ENCODE peak calls at places on chromosomes 2 and 18, in four cellular contexts. One of them, this sample, is unnamed.

GRCh38 chr2:14543284-14543683 is 89.2 kb upstream of the LRATD1 start:
- DNase-seq in foreskin fibroblast: peak; percentile 6
- DNase-seq in fibroblast of lung: peak; percentile 70
- DNase-seq in psoas muscle: no peak
- DNase-seq in this sample: no peak

GRCh38 chr2:231370749-231371429 is 24.6 kb upstream of the B3GNT7 start:
- DNase-seq in foreskin fibroblast: peak; percentile 29
- DNase-seq in fibroblast of lung: no peak
- DNase-seq in psoas muscle: no peak
- DNase-seq in this sample: no peak

GRCh38 chr2:218860950-218861381 is 1.4 kb downstream of the WNT6 start:
- DNase-seq in foreskin fibroblast: peak; percentile 41
- DNase-seq in fibroblast of lung: peak; percentile 23
- DNase-seq in psoas muscle: peak; percentile 62
- DNase-seq in this sample: no peak

GRCh38 chr2:144890828-144891227 is 370.9 kb upstream of the ZEB2 start:
- DNase-seq in foreskin fibroblast: peak; percentile 6
- DNase-seq in fibroblast of lung: peak; percentile 56
- DNase-seq in psoas muscle: no peak
- DNase-seq in this sample: no peak

GRCh38 chr2:439540-440465 is 151.9 kb upstream of the ALKAL2 start:
- DNase-seq in foreskin fibroblast: no peak
- DNase-seq in fibroblast of lung: peak; percentile 5
- DNase-seq in psoas muscle: no peak
- DNase-seq in this sample: peak; percentile 73

GRCh38 chr2:239690651-239691631 is 290.1 kb upstream of the HDAC4 start:
- DNase-seq in foreskin fibroblast: no peak
- DNase-seq in fibroblast of lung: no peak
- DNase-seq in psoas muscle: no peak
- DNase-seq in this sample: peak; percentile 53

GRCh38 chr2:162282765-162283425 is 35.6 kb downstream of the IFIH1 start:
- DNase-seq in foreskin fibroblast: peak; percentile 52
- DNase-seq in fibroblast of lung: no peak
- DNase-seq in psoas muscle: no peak
- DNase-seq in this sample: no peak

GRCh38 chr2:23390152-23390551 is 5.2 kb downstream of the KLHL29 start:
- DNase-seq in foreskin fibroblast: no peak
- DNase-seq in fibroblast of lung: no peak
- DNase-seq in psoas muscle: no peak
- DNase-seq in this sample: no peak

GRCh38 chr2:55992465-55992864 is 68.9 kb upstream of the EFEMP1 start:
- DNase-seq in foreskin fibroblast: peak; percentile 97
- DNase-seq in fibroblast of lung: peak; percentile 91
- DNase-seq in psoas muscle: no peak
- DNase-seq in this sample: peak; percentile 75

GRCh38 chr2:121367246-121367900 is 82.4 kb upstream of the TFCP2L1 start:
- DNase-seq in foreskin fibroblast: no peak
- DNase-seq in fibroblast of lung: no peak
- DNase-seq in psoas muscle: no peak
- DNase-seq in this sample: no peak

GRCh38 chr2:60533114-60534033 is 20.1 kb downstream of the BCL11A start:
- DNase-seq in foreskin fibroblast: peak; percentile 78
- DNase-seq in fibroblast of lung: peak; percentile 64
- DNase-seq in psoas muscle: no peak
- DNase-seq in this sample: no peak

GRCh38 chr2:24871852-24872323 is 48.1 kb downstream of the ADCY3 start:
- DNase-seq in foreskin fibroblast: peak; percentile 70
- DNase-seq in fibroblast of lung: peak; percentile 56
- DNase-seq in psoas muscle: no peak
- DNase-seq in this sample: no peak

GRCh38 chr18:75854174-75854573 is 426.7 kb upstream of the SMIM21 start:
- DNase-seq in foreskin fibroblast: no peak
- DNase-seq in fibroblast of lung: no peak
- DNase-seq in psoas muscle: no peak
- DNase-seq in this sample: no peak

GRCh38 chr2:12479042-12479601 is 237.6 kb upstream of the TRIB2 start:
- DNase-seq in foreskin fibroblast: peak; percentile 29
- DNase-seq in fibroblast of lung: peak; percentile 46
- DNase-seq in psoas muscle: no peak
- DNase-seq in this sample: no peak

GRCh38 chr2:157497603-157498314 is 53.9 kb upstream of the CYTIP start:
- DNase-seq in foreskin fibroblast: peak; percentile 43
- DNase-seq in fibroblast of lung: peak; percentile 58
- DNase-seq in psoas muscle: no peak
- DNase-seq in this sample: no peak

GRCh38 chr2:149832256-149832655 is 244.7 kb upstream of the MMADHC start:
- DNase-seq in foreskin fibroblast: peak; percentile 25
- DNase-seq in fibroblast of lung: no peak
- DNase-seq in psoas muscle: no peak
- DNase-seq in this sample: no peak

GRCh38 chr2:88831071-88831791 is 139.8 kb downstream of the RPIA start:
- DNase-seq in foreskin fibroblast: no peak
- DNase-seq in fibroblast of lung: no peak
- DNase-seq in psoas muscle: no peak
- DNase-seq in this sample: no peak

GRCh38 chr2:147846382-147847081 is 1.7 kb downstream of the ACVR2A start:
- DNase-seq in foreskin fibroblast: peak; percentile 12
- DNase-seq in fibroblast of lung: peak; percentile 15
- DNase-seq in psoas muscle: no peak
- DNase-seq in this sample: no peak

GRCh38 chr2:85954192-85954900 is 65.6 kb upstream of the ST3GAL5 start:
- DNase-seq in foreskin fibroblast: no peak
- DNase-seq in fibroblast of lung: no peak
- DNase-seq in psoas muscle: no peak
- DNase-seq in this sample: no peak

GRCh38 chr2:237536617-237537016 is 29.8 kb upstream of the PRLH start:
- DNase-seq in foreskin fibroblast: no peak
- DNase-seq in fibroblast of lung: no peak
- DNase-seq in psoas muscle: no peak
- DNase-seq in this sample: no peak

GRCh38 chr2:180291060-180291459 is 284.0 kb upstream of the CWC22 start:
- DNase-seq in foreskin fibroblast: peak; percentile 69
- DNase-seq in fibroblast of lung: peak; percentile 23
- DNase-seq in psoas muscle: no peak
- DNase-seq in this sample: no peak

GRCh38 chr2:38685116-38685735 is 19.3 kb downstream of the GALM start:
- DNase-seq in foreskin fibroblast: peak; percentile 64
- DNase-seq in fibroblast of lung: peak; percentile 16
- DNase-seq in psoas muscle: no peak
- DNase-seq in this sample: no peak

DNA sequence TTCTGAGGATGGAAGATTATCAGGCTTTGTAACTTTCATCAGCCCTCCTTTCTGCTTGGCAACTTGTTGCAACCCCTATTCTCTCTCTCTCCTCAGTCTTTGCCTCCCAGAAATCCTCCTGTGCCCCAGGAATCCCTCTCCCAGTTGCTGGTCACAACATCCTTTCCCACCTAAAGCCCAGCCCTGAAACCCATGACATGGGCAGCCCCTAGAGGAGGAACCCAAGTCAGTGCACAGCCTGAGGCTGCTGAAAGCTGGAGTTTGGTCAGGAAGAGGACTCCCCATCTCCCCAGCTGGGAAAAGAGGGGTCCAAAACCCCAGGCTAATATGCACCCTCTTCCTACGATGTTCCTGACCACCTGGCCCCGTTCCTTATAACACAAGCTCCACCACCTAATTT is 29.5 kb downstream of the PKDCC start:
- DNase-seq in foreskin fibroblast: no peak
- DNase-seq in fibroblast of lung: no peak
- DNase-seq in psoas muscle: no peak
- DNase-seq in this sample: no peak
- TF ChIP-seq CTCF in foreskin fibroblast: no peak
- TF ChIP-seq CTCF in fibroblast of lung: peak; percentile 25
- TF ChIP-seq CTCF in psoas muscle: peak; percentile 12
- TF ChIP-seq CTCF in this sample: no peak

DNA sequence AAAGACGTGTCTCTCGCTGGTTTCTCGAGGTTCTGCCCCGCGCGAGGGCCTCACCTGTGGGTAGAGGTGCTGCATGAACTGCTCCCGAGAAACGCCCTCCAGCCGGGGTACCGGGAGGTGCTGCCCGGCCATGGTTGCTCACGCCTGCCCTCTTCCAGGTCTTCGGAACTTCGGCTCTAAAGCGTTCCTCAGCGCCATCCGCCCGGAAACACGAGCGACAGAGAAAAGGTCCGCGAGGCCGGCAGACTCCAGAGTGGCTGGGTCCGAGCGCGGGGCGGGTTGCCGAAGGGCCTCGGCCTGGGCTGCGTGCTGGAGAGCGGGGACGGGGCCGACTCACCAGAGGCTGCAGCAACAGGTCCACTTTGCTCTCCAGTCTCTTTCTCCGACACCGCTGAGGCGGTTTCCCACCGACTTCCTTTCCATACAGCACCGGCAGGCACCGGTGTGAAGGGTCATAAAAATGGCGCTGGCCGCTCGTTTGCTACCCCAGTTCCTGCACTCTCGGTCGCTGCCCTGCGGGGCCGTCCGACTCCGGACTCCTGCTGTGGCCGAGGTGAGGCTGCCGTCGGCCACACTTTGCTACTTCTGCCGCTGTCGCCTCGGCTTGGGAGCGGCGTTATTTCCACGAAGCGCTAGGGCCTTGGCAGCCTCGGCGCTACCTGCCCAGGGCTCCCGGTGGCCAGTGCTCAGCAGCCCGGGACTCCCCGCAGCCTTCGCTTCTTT is at the start of the genes MAIP1 and TYW5:
- DNase-seq in foreskin fibroblast: peak; percentile 92
- DNase-seq in fibroblast of lung: peak; percentile 90
- DNase-seq in psoas muscle: peak; percentile 90
- DNase-seq in this sample: peak; percentile 74
- TF ChIP-seq CTCF in foreskin fibroblast: peak; percentile 14
- TF ChIP-seq CTCF in fibroblast of lung: peak; percentile 29
- TF ChIP-seq CTCF in psoas muscle: peak; percentile 17
- TF ChIP-seq CTCF in this sample: peak; percentile 17

DNA sequence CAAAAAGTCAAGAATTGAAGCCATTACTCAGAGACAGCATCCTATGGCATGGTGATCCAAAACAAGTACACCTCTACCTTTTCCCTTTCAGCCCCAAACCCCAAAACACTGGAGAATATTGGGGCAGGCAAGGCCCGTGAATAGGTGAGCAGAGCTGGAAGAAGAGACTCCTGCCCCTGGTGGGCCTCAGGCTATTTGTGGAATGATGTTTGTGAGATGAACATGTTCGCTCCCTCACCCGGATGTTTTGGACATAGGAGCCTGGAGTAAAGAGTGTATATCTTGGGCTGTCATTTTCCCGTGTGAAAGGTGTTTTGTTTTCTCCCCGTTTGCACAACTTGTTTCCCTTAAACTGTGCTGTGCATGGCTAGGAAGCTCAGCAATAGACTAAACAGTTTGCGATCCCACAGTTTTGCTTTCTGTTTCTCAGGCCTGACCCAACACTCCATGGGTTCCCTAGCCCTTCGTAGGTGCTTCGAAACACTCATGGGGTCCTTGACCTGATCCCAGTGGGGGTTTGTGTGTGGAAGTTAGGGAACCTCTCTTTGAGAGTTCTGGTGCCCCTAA is 136.5 kb upstream of the TNP1 start:
- DNase-seq in foreskin fibroblast: no peak
- DNase-seq in fibroblast of lung: no peak
- DNase-seq in psoas muscle: no peak
- DNase-seq in this sample: no peak
- TF ChIP-seq CTCF in foreskin fibroblast: no peak
- TF ChIP-seq CTCF in fibroblast of lung: no peak
- TF ChIP-seq CTCF in psoas muscle: no peak
- TF ChIP-seq CTCF in this sample: no peak

GRCh38 chr18:36454848-36455458 is 157.4 kb downstream of the FHOD3 start:
- DNase-seq in foreskin fibroblast: no peak
- DNase-seq in fibroblast of lung: no peak
- DNase-seq in psoas muscle: no peak
- DNase-seq in this sample: no peak

GRCh38 chr18:36454258-36454657 is 156.7 kb downstream of the FHOD3 start:
- DNase-seq in foreskin fibroblast: no peak
- DNase-seq in fibroblast of lung: no peak
- DNase-seq in psoas muscle: no peak
- DNase-seq in this sample: no peak

GRCh38 chr18:36456622-36457021 is 159.1 kb downstream of the FHOD3 start:
- DNase-seq in foreskin fibroblast: no peak
- DNase-seq in fibroblast of lung: no peak
- DNase-seq in psoas muscle: no peak
- DNase-seq in this sample: no peak

GRCh38 chr18:36457683-36458082 is 160.2 kb downstream of the FHOD3 start:
- DNase-seq in foreskin fibroblast: no peak
- DNase-seq in fibroblast of lung: no peak
- DNase-seq in psoas muscle: no peak
- DNase-seq in this sample: no peak

DNA sequence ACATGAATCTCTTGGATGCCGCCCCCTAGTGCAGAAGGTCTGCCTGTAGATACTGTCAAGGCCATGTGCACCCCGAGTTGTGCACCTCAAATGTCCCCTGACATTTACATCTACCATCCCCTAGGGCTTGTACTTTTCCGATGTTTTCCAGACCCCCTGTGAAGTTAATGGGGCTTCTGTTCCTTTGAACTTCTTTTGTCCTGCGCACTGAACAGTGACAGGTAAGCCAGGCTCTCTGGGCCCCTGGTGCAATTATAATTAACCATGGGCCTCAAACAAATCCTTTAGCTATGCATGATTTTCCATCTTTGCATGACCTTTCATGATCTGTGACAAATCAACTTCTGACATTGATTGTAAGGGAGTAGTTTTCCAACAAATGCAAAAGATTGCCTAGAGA is 158.4 kb downstream of the FHOD3 start:
- DNase-seq in foreskin fibroblast: no peak
- DNase-seq in fibroblast of lung: no peak
- DNase-seq in psoas muscle: no peak
- DNase-seq in this sample: no peak
- TF ChIP-seq CTCF in foreskin fibroblast: no peak
- TF ChIP-seq CTCF in fibroblast of lung: no peak
- TF ChIP-seq CTCF in psoas muscle: no peak
- TF ChIP-seq CTCF in this sample: no peak

DNA sequence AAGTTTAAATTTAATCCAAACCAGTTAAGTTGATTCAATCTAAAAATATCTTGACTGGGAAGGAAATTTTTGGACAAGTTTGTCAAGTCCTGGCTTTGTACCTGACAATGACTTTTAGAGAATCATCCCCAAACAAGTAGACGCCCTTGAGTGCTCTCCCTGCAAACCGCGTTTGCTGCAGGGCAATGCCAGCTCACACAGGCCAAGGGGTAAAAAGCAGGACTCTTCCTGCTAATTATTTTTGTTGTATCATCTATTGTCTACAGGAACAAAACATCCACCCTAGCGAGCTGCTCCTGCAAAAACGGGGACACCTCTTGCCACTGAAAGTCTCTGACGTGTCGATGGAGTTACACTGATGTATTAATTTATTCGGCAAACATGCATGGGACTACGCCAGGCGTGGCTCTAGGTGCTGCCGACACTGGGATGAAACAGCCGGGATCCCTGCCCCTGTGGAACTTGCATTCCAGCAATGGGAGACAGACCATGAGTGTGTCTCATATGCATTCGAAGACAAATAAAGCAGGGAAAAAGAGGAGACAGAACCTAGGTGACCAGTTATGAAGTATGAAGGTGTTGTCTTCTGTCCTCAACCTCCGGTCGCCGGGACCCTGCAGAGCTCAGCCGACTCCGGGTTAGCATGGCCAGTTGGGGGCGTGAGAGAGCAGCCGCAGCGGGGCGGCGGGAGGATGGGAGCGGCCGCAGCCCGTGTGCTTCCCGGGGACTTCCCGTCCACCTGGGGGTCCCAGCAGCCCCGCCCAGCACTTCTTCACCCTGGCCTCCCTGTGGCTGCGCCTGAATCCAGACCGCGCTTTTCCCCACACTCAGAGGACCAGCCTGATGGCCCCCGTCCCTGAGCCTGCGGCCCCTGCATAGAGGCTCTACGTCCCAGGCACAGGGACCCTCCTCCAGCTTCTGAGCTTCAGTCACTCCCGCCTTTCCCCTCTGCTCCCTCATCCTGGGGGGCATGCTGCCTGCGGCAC is 11.2 kb downstream of the ID2 start:
- DNase-seq in foreskin fibroblast: no peak
- DNase-seq in fibroblast of lung: peak; percentile 9
- DNase-seq in psoas muscle: no peak
- DNase-seq in this sample: no peak
- TF ChIP-seq CTCF in foreskin fibroblast: peak; percentile 45
- TF ChIP-seq CTCF in fibroblast of lung: peak; percentile 70
- TF ChIP-seq CTCF in psoas muscle: peak; percentile 44
- TF ChIP-seq CTCF in this sample: no peak